ENCODE peak calls at places on chromosomes 1 and 21, in five cellular contexts. One of them, this sample, is unnamed.

GRCh38 chr1:111563619-111564018 is 56.0 kb upstream of the RAP1A start:
- DNase-seq in RPMI7951: peak
- DNase-seq in head of caudate nucleus: no peak
- DNase-seq in adrenal gland: no peak
- DNase-seq in Calu3: peak
- DNase-seq in this sample: no peak

GRCh38 chr1:55898191-55898590 is 681.2 kb downstream of the PLPP3 start:
- DNase-seq in RPMI7951: peak
- DNase-seq in head of caudate nucleus: no peak
- DNase-seq in adrenal gland: peak
- DNase-seq in Calu3: no peak
- DNase-seq in this sample: no peak

GRCh38 chr1:233313434-233314155 is 13.9 kb upstream of the MAP3K21 start:
- DNase-seq in RPMI7951: no peak
- DNase-seq in head of caudate nucleus: no peak
- DNase-seq in adrenal gland: no peak
- DNase-seq in Calu3: no peak
- DNase-seq in this sample: no peak

GRCh38 chr1:166969074-166969677 is 6.2 kb downstream of the ILDR2 start:
- DNase-seq in RPMI7951: no peak
- DNase-seq in head of caudate nucleus: no peak
- DNase-seq in adrenal gland: no peak
- DNase-seq in Calu3: no peak
- DNase-seq in this sample: no peak

GRCh38 chr1:24699628-24700027 is 45.6 kb upstream of the CLIC4 start:
- DNase-seq in RPMI7951: peak
- DNase-seq in head of caudate nucleus: no peak
- DNase-seq in adrenal gland: no peak
- DNase-seq in Calu3: no peak
- DNase-seq in this sample: no peak

GRCh38 chr1:207831517-207832327 is 79.2 kb downstream of the CD34 start:
- DNase-seq in RPMI7951: no peak
- DNase-seq in head of caudate nucleus: no peak
- DNase-seq in adrenal gland: no peak
- DNase-seq in Calu3: no peak
- DNase-seq in this sample: no peak

GRCh38 chr1:32877211-32878110 is 6.7 kb upstream of the FNDC5 start:
- DNase-seq in RPMI7951: no peak
- DNase-seq in head of caudate nucleus: no peak
- DNase-seq in adrenal gland: peak
- DNase-seq in Calu3: no peak
- DNase-seq in this sample: no peak

GRCh38 chr1:210259496-210259895 is 26.9 kb downstream of the SERTAD4 start:
- DNase-seq in RPMI7951: peak
- DNase-seq in head of caudate nucleus: no peak
- DNase-seq in adrenal gland: no peak
- DNase-seq in Calu3: no peak
- DNase-seq in this sample: no peak

GRCh38 chr21:33490991-33491372 is 534 bp downstream of the DNAJC28 start:
- DNase-seq in RPMI7951: peak
- DNase-seq in head of caudate nucleus: no peak
- DNase-seq in adrenal gland: no peak
- DNase-seq in Calu3: no peak
- DNase-seq in this sample: peak

GRCh38 chr1:11281518-11282331 is 8.7 kb downstream of the UBIAD1 start:
- DNase-seq in RPMI7951: no peak
- DNase-seq in head of caudate nucleus: no peak
- DNase-seq in adrenal gland: peak
- DNase-seq in Calu3: no peak
- DNase-seq in this sample: no peak

GRCh38 chr1:248243204-248243603 is 12.0 kb downstream of the OR2M4 start:
- DNase-seq in RPMI7951: peak
- DNase-seq in head of caudate nucleus: peak
- DNase-seq in adrenal gland: peak
- DNase-seq in Calu3: peak
- DNase-seq in this sample: peak

GRCh38 chr1:77473690-77474089 is 191.9 kb downstream of the AK5 start:
- DNase-seq in RPMI7951: peak
- DNase-seq in head of caudate nucleus: no peak
- DNase-seq in adrenal gland: no peak
- DNase-seq in Calu3: no peak
- DNase-seq in this sample: no peak

GRCh38 chr1:231528175-231529029 is at the start of gene TSNAX:
- DNase-seq in RPMI7951: peak
- DNase-seq in head of caudate nucleus: peak
- DNase-seq in adrenal gland: peak
- DNase-seq in Calu3: peak
- DNase-seq in this sample: peak

GRCh38 chr1:79355073-79355472 is 348.5 kb upstream of the ADGRL4 start:
- DNase-seq in RPMI7951: no peak
- DNase-seq in head of caudate nucleus: no peak
- DNase-seq in adrenal gland: no peak
- DNase-seq in Calu3: no peak
- DNase-seq in this sample: no peak

GRCh38 chr1:2251786-2252185 is 23.7 kb downstream of the SKI start:
- DNase-seq in RPMI7951: no peak
- DNase-seq in head of caudate nucleus: no peak
- DNase-seq in adrenal gland: peak
- DNase-seq in Calu3: no peak
- DNase-seq in this sample: no peak

GRCh38 chr1:91020486-91020885 is 1.3 kb downstream of the ZNF644 start:
- DNase-seq in RPMI7951: no peak
- DNase-seq in head of caudate nucleus: no peak
- DNase-seq in adrenal gland: no peak
- DNase-seq in Calu3: no peak
- DNase-seq in this sample: no peak

GRCh38 chr1:147669475-147670318 is 627 bp downstream of the ACP6 start:
- DNase-seq in RPMI7951: peak
- DNase-seq in head of caudate nucleus: peak
- DNase-seq in adrenal gland: peak
- DNase-seq in Calu3: peak
- DNase-seq in this sample: peak

GRCh38 chr1:47709302-47710074 is 271.6 kb downstream of the FOXD2 start:
- DNase-seq in RPMI7951: no peak
- DNase-seq in head of caudate nucleus: no peak
- DNase-seq in adrenal gland: no peak
- DNase-seq in Calu3: peak
- DNase-seq in this sample: peak

GRCh38 chr1:234315091-234315541 is 58.1 kb upstream of the COA6 start:
- DNase-seq in RPMI7951: peak
- DNase-seq in head of caudate nucleus: no peak
- DNase-seq in adrenal gland: no peak
- DNase-seq in Calu3: no peak
- DNase-seq in this sample: no peak

This sample was measured in HT-29.